ENCODE peak calls at places on chromosomes 3 and 15, in five cellular contexts. One of them, this sample, is unnamed. For H3K27me3, the result is how much of the 10 kb centered on the place peaks cover.

GRCh38 chr3:112605285-112605684 is 35.7 kb downstream of the CCDC80 start:
- DNase-seq in adrenal gland: no peak
- DNase-seq in HepG2: no peak
- DNase-seq in PC-9: no peak
- DNase-seq in kidney epithelial cell: peak
- DNase-seq in this sample: peak

GRCh38 chr15:56243117-56243773 is 434 bp downstream of the RFX7 start:
- DNase-seq in PC-9: no peak
- DNase-seq in kidney epithelial cell: no peak
- DNase-seq in HepG2: no peak
- DNase-seq in adrenal gland: peak
- DNase-seq in this sample: no peak

GRCh38 chr3:195209083-195209835 is 61.7 kb downstream of the XXYLT1 start:
- DNase-seq in kidney epithelial cell: no peak
- DNase-seq in adrenal gland: no peak
- DNase-seq in PC-9: peak
- DNase-seq in HepG2: no peak
- DNase-seq in this sample: no peak

GRCh38 chr15:83284563-83285283 is at the start of gene BNC1:
- DNase-seq in HepG2: no peak
- DNase-seq in kidney epithelial cell: no peak
- DNase-seq in PC-9: no peak
- DNase-seq in adrenal gland: no peak
- DNase-seq in this sample: no peak

GRCh38 chr15:101267320-101268104 is 9.8 kb downstream of the SELENOS start:
- DNase-seq in kidney epithelial cell: no peak
- DNase-seq in HepG2: no peak
- DNase-seq in PC-9: no peak
- DNase-seq in adrenal gland: no peak
- DNase-seq in this sample: peak

GRCh38 chr3:161682715-161683114 is 186.1 kb downstream of the OTOL1 start:
- DNase-seq in adrenal gland: no peak
- DNase-seq in PC-9: no peak
- DNase-seq in kidney epithelial cell: no peak
- DNase-seq in HepG2: no peak
- DNase-seq in this sample: no peak

GRCh38 chr3:49716169-49716568 is 3.3 kb downstream of the AMIGO3 start:
- DNase-seq in kidney epithelial cell: no peak
- DNase-seq in adrenal gland: no peak
- DNase-seq in HepG2: no peak
- DNase-seq in PC-9: no peak
- DNase-seq in this sample: no peak

GRCh38 chr15:74137544-74137920 is 7.1 kb downstream of the ISLR2 start:
- DNase-seq in kidney epithelial cell: no peak
- DNase-seq in HepG2: no peak
- DNase-seq in PC-9: no peak
- DNase-seq in adrenal gland: no peak
- DNase-seq in this sample: no peak

GRCh38 chr3:25354071-25354470 is 74.0 kb upstream of the RARB start:
- DNase-seq in HepG2: no peak
- DNase-seq in PC-9: no peak
- DNase-seq in kidney epithelial cell: no peak
- DNase-seq in adrenal gland: no peak
- DNase-seq in this sample: peak

GRCh38 chr15:62444104-62445027 is 279.3 kb upstream of the C2CD4B start:
- DNase-seq in kidney epithelial cell: peak
- DNase-seq in HepG2: no peak
- DNase-seq in adrenal gland: no peak
- DNase-seq in PC-9: no peak
- DNase-seq in this sample: peak

GRCh38 chr3:168002786-168003368 is 92.8 kb downstream of the GOLIM4 start:
- DNase-seq in adrenal gland: no peak
- DNase-seq in PC-9: peak
- DNase-seq in kidney epithelial cell: no peak
- DNase-seq in HepG2: no peak
- DNase-seq in this sample: no peak

GRCh38 chr3:27089063-27089462 is 280.1 kb downstream of the NEK10 start:
- DNase-seq in adrenal gland: no peak
- DNase-seq in PC-9: no peak
- DNase-seq in kidney epithelial cell: no peak
- DNase-seq in HepG2: no peak
- DNase-seq in this sample: no peak

GRCh38 chr15:56918907-56919707 is 663 bp downstream of the TCF12 start:
- DNase-seq in kidney epithelial cell: no peak
- DNase-seq in adrenal gland: peak
- DNase-seq in HepG2: peak
- DNase-seq in PC-9: peak
- DNase-seq in this sample: no peak

GRCh38 chr3:66729685-66730393 is 229.0 kb upstream of the LRIG1 start:
- DNase-seq in adrenal gland: no peak
- DNase-seq in HepG2: no peak
- DNase-seq in PC-9: peak
- DNase-seq in kidney epithelial cell: no peak
- DNase-seq in this sample: no peak

GRCh38 chr3:8500208-8500961 is 1.2 kb upstream of the LMCD1 start:
- DNase-seq in HepG2: peak
- DNase-seq in adrenal gland: no peak
- DNase-seq in PC-9: peak
- DNase-seq in kidney epithelial cell: no peak
- DNase-seq in this sample: no peak

GRCh38 chr15:43204016-43204901 is 16.6 kb downstream of the EPB42 start:
- DNase-seq in kidney epithelial cell: no peak
- DNase-seq in adrenal gland: peak
- DNase-seq in PC-9: no peak
- DNase-seq in HepG2: peak
- DNase-seq in this sample: no peak

GRCh38 chr3:187319699-187320302 is 28.3 kb upstream of the MASP1 start:
- DNase-seq in adrenal gland: peak
- DNase-seq in PC-9: peak
- DNase-seq in kidney epithelial cell: peak
- DNase-seq in HepG2: peak
- DNase-seq in this sample: peak

GRCh38 chr15:31178705-31179104 is 77.2 kb upstream of the TRPM1 start:
- DNase-seq in PC-9: no peak
- DNase-seq in HepG2: no peak
- DNase-seq in kidney epithelial cell: no peak
- DNase-seq in adrenal gland: no peak
- DNase-seq in this sample: no peak

GRCh38 chr3:126537116-126537729 is 13.3 kb downstream of the CHST13 start:
- DNase-seq in PC-9: no peak
- DNase-seq in HepG2: no peak
- DNase-seq in kidney epithelial cell: no peak
- DNase-seq in adrenal gland: no peak
- DNase-seq in this sample: no peak

GRCh38 chr3:126442849-126443229 is 32.9 kb downstream of the ZXDC start:
- DNase-seq in HepG2: no peak
- DNase-seq in adrenal gland: no peak
- DNase-seq in PC-9: no peak
- DNase-seq in kidney epithelial cell: no peak
- DNase-seq in this sample: no peak

GRCh38 chr3:72047472-72047871 is 262.5 kb upstream of the PROK2 start:
- DNase-seq in HepG2: no peak
- DNase-seq in adrenal gland: no peak
- DNase-seq in kidney epithelial cell: no peak
- DNase-seq in PC-9: no peak
- DNase-seq in this sample: no peak

GRCh38 chr15:58770519-58770856 is 614 bp upstream of the MINDY2 start:
- DNase-seq in HepG2: no peak
- DNase-seq in kidney epithelial cell: no peak
- DNase-seq in PC-9: peak
- DNase-seq in adrenal gland: no peak
- DNase-seq in this sample: no peak

GRCh38 chr3:188208751-188209433 is 54.9 kb downstream of the LPP start:
- DNase-seq in adrenal gland: no peak
- DNase-seq in HepG2: no peak
- DNase-seq in PC-9: no peak
- DNase-seq in kidney epithelial cell: no peak
- DNase-seq in this sample: no peak

GRCh38 chr3:41092791-41093190 is 106.5 kb upstream of the CTNNB1 start:
- DNase-seq in HepG2: no peak
- DNase-seq in PC-9: no peak
- DNase-seq in kidney epithelial cell: no peak
- DNase-seq in adrenal gland: no peak
- DNase-seq in this sample: no peak

GRCh38 chr3:184562146-184562861 is 719 bp downstream of the EPHB3 start:
- DNase-seq in adrenal gland: no peak
- DNase-seq in PC-9: no peak
- DNase-seq in kidney epithelial cell: no peak
- DNase-seq in HepG2: no peak
- DNase-seq in this sample: no peak

GRCh38 chr3:24508423-24508839 is 13.8 kb upstream of the THRB start:
- DNase-seq in HepG2: no peak
- DNase-seq in PC-9: peak
- DNase-seq in kidney epithelial cell: no peak
- DNase-seq in adrenal gland: no peak
- DNase-seq in this sample: no peak

GRCh38 chr3:134249442-134249841 is 1.2 kb downstream of the RYK start:
- DNase-seq in adrenal gland: no peak
- DNase-seq in kidney epithelial cell: no peak
- DNase-seq in HepG2: no peak
- DNase-seq in PC-9: no peak
- DNase-seq in this sample: no peak

GRCh38 chr15:88637841-88638625 is 783 bp upstream of the ISG20 start:
- DNase-seq in HepG2: peak
- DNase-seq in PC-9: no peak
- DNase-seq in kidney epithelial cell: no peak
- DNase-seq in adrenal gland: no peak
- DNase-seq in this sample: no peak

GRCh38 chr3:138947303-138948121 is 495 bp downstream of the FOXL2NB start:
- DNase-seq in PC-9: no peak
- DNase-seq in kidney epithelial cell: no peak
- DNase-seq in HepG2: no peak
- DNase-seq in adrenal gland: no peak
- DNase-seq in this sample: no peak

GRCh38 chr3:137987723-137988122 is 22.2 kb upstream of the CLDN18 start:
- DNase-seq in adrenal gland: no peak
- DNase-seq in PC-9: no peak
- DNase-seq in HepG2: no peak
- DNase-seq in kidney epithelial cell: no peak
- DNase-seq in this sample: no peak

GRCh38 chr3:37761583-37761982 is 100.1 kb upstream of the CTDSPL start:
- DNase-seq in HepG2: no peak
- DNase-seq in kidney epithelial cell: no peak
- DNase-seq in adrenal gland: no peak
- DNase-seq in PC-9: no peak
- DNase-seq in this sample: no peak

GRCh38 chr15:32029409-32029861 is 880 bp upstream of the CHRNA7 start:
- DNase-seq in PC-9: no peak
- DNase-seq in HepG2: no peak
- DNase-seq in kidney epithelial cell: no peak
- DNase-seq in adrenal gland: no peak
- DNase-seq in this sample: no peak

GRCh38 chr3:30293621-30294240 is 312.7 kb upstream of the TGFBR2 start:
- DNase-seq in kidney epithelial cell: no peak
- DNase-seq in PC-9: no peak
- DNase-seq in HepG2: no peak
- DNase-seq in adrenal gland: no peak
- DNase-seq in this sample: no peak

GRCh38 chr15:40327338-40327917 is 3.9 kb downstream of the INAFM2 start:
- DNase-seq in HepG2: no peak
- DNase-seq in adrenal gland: no peak
- DNase-seq in PC-9: no peak
- DNase-seq in kidney epithelial cell: no peak
- DNase-seq in this sample: no peak

GRCh38 chr15:40323239-40323952 is at the start of gene INAFM2:
- DNase-seq in kidney epithelial cell: peak
- DNase-seq in adrenal gland: peak
- DNase-seq in HepG2: peak
- DNase-seq in PC-9: peak
- DNase-seq in this sample: peak

GRCh38 chr15:40325700-40326099 is 2.2 kb downstream of the INAFM2 start:
- DNase-seq in PC-9: no peak
- DNase-seq in HepG2: no peak
- DNase-seq in kidney epithelial cell: no peak
- DNase-seq in adrenal gland: no peak
- DNase-seq in this sample: no peak

GRCh38 chr15:40323953-40324937 is 753 bp downstream of the INAFM2 start:
- DNase-seq in PC-9: no peak
- DNase-seq in adrenal gland: no peak
- DNase-seq in kidney epithelial cell: no peak
- DNase-seq in HepG2: no peak
- DNase-seq in this sample: no peak

DNA sequence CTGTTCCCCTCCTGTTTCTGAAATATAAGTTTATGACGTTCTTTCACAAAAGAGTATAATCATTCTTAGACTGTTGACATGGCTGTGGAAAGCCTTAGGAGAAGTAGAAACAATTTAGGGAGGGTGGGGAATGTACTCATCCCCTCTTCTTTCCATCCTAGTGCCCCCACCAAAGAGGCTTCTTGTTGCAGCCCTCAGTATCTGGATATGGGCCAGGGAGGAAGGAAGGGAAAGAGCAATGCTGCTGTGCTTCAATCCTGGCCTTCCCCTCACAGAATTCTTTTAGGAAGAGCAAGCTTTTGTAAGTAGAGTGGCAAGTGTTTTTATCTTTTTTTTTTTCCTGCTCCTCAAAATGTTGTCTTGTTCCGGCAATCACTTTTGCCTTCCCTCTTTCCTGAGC is 1.7 kb downstream of the INAFM2 start:
- DNase-seq in adrenal gland: no peak
- DNase-seq in kidney epithelial cell: no peak
- DNase-seq in PC-9: no peak
- DNase-seq in HepG2: no peak
- DNase-seq in this sample: no peak
- TF ChIP-seq CTCF in adrenal gland: no peak
- TF ChIP-seq CTCF in kidney epithelial cell: no peak
- TF ChIP-seq CTCF in PC-9: no peak
- TF ChIP-seq CTCF in HepG2: no peak
- TF ChIP-seq CTCF in this sample: no peak

GRCh38 chr15:70892002-70892911 is at the start of the genes LRRC49 and THAP10:
- DNase-seq in HepG2: peak
- DNase-seq in PC-9: peak
- DNase-seq in adrenal gland: peak
- DNase-seq in kidney epithelial cell: peak
- DNase-seq in this sample: peak
- H3K4me3 ChIP-seq in HepG2: peak
- H3K4me3 ChIP-seq in PC-9: peak
- H3K4me3 ChIP-seq in adrenal gland: peak
- H3K4me3 ChIP-seq in kidney epithelial cell: peak
- H3K4me3 ChIP-seq in this sample: peak

GRCh38 chr3:46061108-46061507 is 33.8 kb upstream of the XCR1 start:
- DNase-seq in kidney epithelial cell: no peak
- DNase-seq in adrenal gland: no peak
- DNase-seq in PC-9: no peak
- DNase-seq in HepG2: no peak
- DNase-seq in this sample: no peak
- H3K27me3 ChIP-seq in kidney epithelial cell: under half
- H3K27me3 ChIP-seq in adrenal gland: under half
- H3K27me3 ChIP-seq in PC-9: under half
- H3K27me3 ChIP-seq in HepG2: under half
- H3K27me3 ChIP-seq in this sample: under half

DNA sequence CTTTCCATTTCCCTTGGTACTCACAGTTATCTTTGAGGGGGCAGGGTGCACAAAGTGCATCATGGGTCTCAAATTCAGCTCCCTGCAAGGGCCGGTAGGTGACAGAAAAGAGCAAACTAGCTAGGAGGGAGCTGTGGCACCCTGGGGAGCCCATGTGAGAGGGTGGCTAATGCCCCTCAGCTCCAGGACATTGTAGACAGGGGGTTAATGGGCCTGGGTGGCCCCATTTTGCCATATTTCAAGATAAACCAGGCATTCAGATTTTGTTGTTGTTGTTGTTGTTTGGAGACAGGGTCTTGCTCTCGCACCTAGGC is 3.6 kb upstream of the SLC6A6 start:
- DNase-seq in PC-9: no peak
- DNase-seq in adrenal gland: no peak
- DNase-seq in HepG2: no peak
- DNase-seq in kidney epithelial cell: no peak
- DNase-seq in this sample: no peak
- TF ChIP-seq CTCF in PC-9: no peak
- TF ChIP-seq CTCF in adrenal gland: no peak
- TF ChIP-seq CTCF in HepG2: peak
- TF ChIP-seq CTCF in kidney epithelial cell: no peak
- TF ChIP-seq CTCF in this sample: no peak

This sample was measured in BJ.